ENCODE peak calls at places on chromosomes 2 and 18, in seven cellular contexts. S is NCI-H1048; Q is activated effector memory CD4-positive, alpha-beta T cell treated with anti-CD3 and anti-CD28 coated beads, Interleukin-2, amount 50 U/mL, for 16 hours; W is NCI-H510A treated with DMSO at 0.1 percent for 48 hours; A is activated CD8-positive, alpha-beta T cell treated with anti-CD3 and anti-CD28 coated beads for 36 hours; R is hippocampal formation; G is AG04449. D is an unnamed sample.

GRCh38 chr2:42132066-42132965 is 36.8 kb upstream of the EML4 start:
- DNase-seq in W (no peak), A (no peak), S (no peak), G (peak; percentile 94), R (no peak), Q (no peak), D (peak; percentile 95)

GRCh38 chr18:3604626-3605408 is 154.8 kb downstream of the TGIF1 start:
- DNase-seq in G (peak; percentile 98), W (no peak), A (peak; percentile 61), Q (peak; percentile 69), S (no peak), R (no peak), D (peak; percentile 86)

GRCh38 chr2:166126014-166126639 is 1.7 kb downstream of the SCN1A start:
- DNase-seq in A (no peak), R (no peak), Q (no peak), G (peak; percentile 10), S (no peak), W (no peak), D (peak; percentile 31)

GRCh38 chr2:212027681-212028628 is 510.6 kb downstream of the ERBB4 start:
- DNase-seq in W (no peak), G (no peak), R (no peak), A (no peak), S (no peak), Q (no peak), D (no peak)

GRCh38 chr2:43135583-43135982 is 90.8 kb downstream of the ZFP36L2 start:
- DNase-seq in Q (no peak), G (no peak), S (no peak), R (no peak), W (no peak), A (no peak), D (no peak)

GRCh38 chr2:213722564-213722963 is 438.3 kb downstream of the SPAG16 start:
- DNase-seq in R (no peak), W (no peak), A (no peak), S (no peak), Q (no peak), G (no peak), D (no peak)

GRCh38 chr2:147952118-147952517 is 68.4 kb downstream of the ORC4 start:
- DNase-seq in S (no peak), G (no peak), Q (no peak), R (no peak), W (no peak), A (no peak), D (no peak)

GRCh38 chr2:234032301-234032856 is 18.1 kb upstream of the SPP2 start:
- DNase-seq in W (no peak), Q (no peak), G (no peak), A (peak; percentile 52), R (no peak), S (no peak), D (peak; percentile 52)

GRCh38 chr2:240928476-240929363 is 22.6 kb downstream of the CROCC2 start:
- DNase-seq in S (no peak), A (no peak), Q (no peak), G (no peak), R (no peak), W (no peak), D (no peak)